ENCODE peak calls at places on chromosomes 4 and X, in nine cellular contexts. U is astrocyte; B is colonic mucosa; M is esophagus squamous epithelium; I is endothelial cell of umbilical vein; X is adrenal gland; V is thyroid gland; Y is CD8-positive, alpha-beta T cell; H is upper lobe of right lung. S is an unnamed sample.

GRCh38 chr4:137700751-137701150 is 168.5 kb upstream of the PCDH18 start:
- DNase-seq in U (no peak), B (no peak), M (no peak), I (no peak), X (peak; percentile 45), V (no peak), Y (no peak), H (no peak), S (no peak)

GRCh38 chr4:74897390-74897789 is 35.5 kb upstream of the PARM1 start:
- DNase-seq in U (no peak), B (no peak), M (no peak), I (no peak), X (no peak), V (no peak), Y (no peak), H (no peak), S (no peak)

GRCh38 chr4:99816611-99817309 is at the start of gene DAPP1:
- DNase-seq in U (no peak), B (peak; percentile 68), M (peak; percentile 63), I (no peak), X (peak; percentile 25), V (peak; percentile 10), Y (peak; percentile 57), H (peak; percentile 74), S (no peak)

GRCh38 chr4:17812801-17813200 is 2.0 kb downstream of the NCAPG start:
- DNase-seq in U (no peak), B (no peak), M (no peak), I (peak; percentile 50), X (no peak), V (no peak), Y (no peak), H (no peak), S (no peak)

GRCh38 chrX:39652336-39652735 is 445.4 kb downstream of the BCOR start:
- DNase-seq in U (no peak), B (peak; percentile 27), M (no peak), I (peak; percentile 1), X (peak; percentile 19), V (peak; percentile 12), Y (no peak), H (no peak), S (no peak)

GRCh38 chr4:40736910-40737309 is 12.8 kb upstream of the NSUN7 start:
- DNase-seq in U (peak; percentile 12), B (no peak), M (no peak), I (peak; percentile 30), X (no peak), V (no peak), Y (no peak), H (no peak), S (peak; percentile 57)

GRCh38 chr4:170868191-170868590 is 778.4 kb upstream of the AADAT start:
- DNase-seq in U (no peak), B (no peak), M (no peak), I (no peak), X (no peak), V (no peak), Y (no peak), H (no peak), S (no peak)

GRCh38 chr4:87042221-87042620 is 107.4 kb downstream of the AFF1 start:
- DNase-seq in U (no peak), B (no peak), M (no peak), I (no peak), X (no peak), V (no peak), Y (no peak), H (no peak), S (no peak)

GRCh38 chrX:49878128-49878833 is 1.0 kb upstream of the USP27X start:
- DNase-seq in U (no peak), B (no peak), M (no peak), I (no peak), X (peak; percentile 50), V (peak; percentile 8), Y (no peak), H (no peak), S (no peak)

GRCh38 chr4:101211146-101211553 is 136.2 kb downstream of the PPP3CA start:
- DNase-seq in U (peak; percentile 80), B (no peak), M (no peak), I (no peak), X (no peak), V (no peak), Y (no peak), H (no peak), S (peak; percentile 97)

GRCh38 chrX:150223176-150224015 is 139.7 kb upstream of the MAMLD1 start:
- DNase-seq in U (no peak), B (no peak), M (no peak), I (no peak), X (no peak), V (no peak), Y (no peak), H (no peak), S (no peak)

GRCh38 chrX:110143454-110144210 is 140.7 kb downstream of the TMEM164 start:
- DNase-seq in U (no peak), B (no peak), M (no peak), I (no peak), X (no peak), V (no peak), Y (no peak), H (no peak), S (no peak)

GRCh38 chr4:91222019-91222418 is 1081.7 kb upstream of the GRID2 start:
- DNase-seq in U (no peak), B (no peak), M (no peak), I (no peak), X (no peak), V (no peak), Y (no peak), H (no peak), S (no peak)

GRCh38 chrX:122504026-122504425 is 680.1 kb upstream of the GRIA3 start:
- DNase-seq in U (peak; percentile 52), B (no peak), M (no peak), I (no peak), X (no peak), V (no peak), Y (no peak), H (no peak), S (peak; percentile 64)

GRCh38 chr4:60201052-60201673 is 999.0 kb upstream of the ADGRL3 start:
- DNase-seq in U (peak; percentile 14), B (peak; percentile 44), M (no peak), I (peak; percentile 57), X (peak; percentile 24), V (peak; percentile 21), Y (no peak), H (no peak), S (peak; percentile 36)

GRCh38 chrX:3777416-3777815 is 64.0 kb upstream of the PRKX start:
- DNase-seq in U (no peak), B (no peak), M (no peak), I (no peak), X (no peak), V (no peak), Y (no peak), H (no peak), S (no peak)

GRCh38 chr4:23754688-23755087 is 135.2 kb downstream of the PPARGC1A start:
- DNase-seq in U (no peak), B (no peak), M (no peak), I (no peak), X (no peak), V (no peak), Y (no peak), H (no peak), S (no peak)

GRCh38 chrX:57121162-57121741 is at the start of gene SPIN2B:
- DNase-seq in U (peak; percentile 75), B (peak; percentile 79), M (peak; percentile 29), I (peak; percentile 85), X (peak; percentile 85), V (peak; percentile 81), Y (peak; percentile 60), H (peak; percentile 89), S (peak; percentile 38)
- H3K4me3 ChIP-seq in U (peak within 1 kb of the TSS; percentile 70), B (peak within 1 kb of the TSS; percentile 57), M (peak within 1 kb of the TSS; percentile 77), I (peak within 1 kb of the TSS; percentile 61), X (no peak within 1 kb of the TSS), V (peak within 1 kb of the TSS; percentile 37), Y (peak within 1 kb of the TSS; percentile 60), H (peak within 1 kb of the TSS; percentile 69), S (peak within 1 kb of the TSS; percentile 59)

GRCh38 chrX:65196758-65197371 is 220.6 kb upstream of the ZC4H2 start:
- DNase-seq in U (no peak), B (peak; percentile 87), M (no peak), I (no peak), X (peak; percentile 14), V (peak; percentile 4), Y (no peak), H (peak; percentile 64), S (no peak)
- TF ChIP-seq CTCF in U (no peak), B (peak; percentile 48), M (no peak), I (no peak), X (no peak), V (no peak), Y (no peak), H (no peak), S (peak; percentile 40)

DNA sequence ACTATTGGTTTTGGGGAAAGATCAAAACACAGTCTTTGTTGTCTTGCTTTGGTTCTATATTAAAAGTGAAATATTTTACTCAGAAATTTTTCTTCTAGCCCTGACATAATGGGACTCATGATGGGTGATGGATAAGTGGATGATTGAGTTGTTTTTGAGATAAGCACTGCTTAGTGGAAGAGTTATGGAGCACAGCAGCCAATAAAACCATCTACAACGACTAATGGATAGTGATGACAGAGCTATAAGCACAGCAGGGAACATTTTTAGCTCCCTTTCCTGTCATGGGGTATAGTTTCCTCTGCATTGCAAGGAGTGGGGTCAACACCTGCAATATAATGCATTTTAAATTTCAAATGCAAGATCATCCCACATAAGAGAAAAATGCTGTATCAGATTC is 812.4 kb downstream of the STPG2 start:
- DNase-seq in U (no peak), B (no peak), M (no peak), I (no peak), X (no peak), V (no peak), Y (no peak), H (no peak), S (no peak)
- H3K4me3 ChIP-seq in U (no peak overlapping the region), B (no peak overlapping the region), M (no peak overlapping the region), I (no peak overlapping the region), X (no peak overlapping the region), V (no peak overlapping the region), Y (no peak overlapping the region), H (no peak overlapping the region), S (no peak overlapping the region)

GRCh38 chr4:111941957-111942356 is 203.3 kb upstream of the FAM241A start:
- DNase-seq in U (no peak), B (no peak), M (no peak), I (no peak), X (no peak), V (no peak), Y (no peak), H (no peak), S (no peak)

GRCh38 chr4:111934294-111934693 is 211.0 kb upstream of the FAM241A start:
- DNase-seq in U (no peak), B (no peak), M (no peak), I (no peak), X (no peak), V (no peak), Y (no peak), H (no peak), S (no peak)

GRCh38 chr4:111933703-111934102 is 211.6 kb upstream of the FAM241A start:
- DNase-seq in U (no peak), B (no peak), M (no peak), I (no peak), X (no peak), V (no peak), Y (no peak), H (no peak), S (no peak)

DNA sequence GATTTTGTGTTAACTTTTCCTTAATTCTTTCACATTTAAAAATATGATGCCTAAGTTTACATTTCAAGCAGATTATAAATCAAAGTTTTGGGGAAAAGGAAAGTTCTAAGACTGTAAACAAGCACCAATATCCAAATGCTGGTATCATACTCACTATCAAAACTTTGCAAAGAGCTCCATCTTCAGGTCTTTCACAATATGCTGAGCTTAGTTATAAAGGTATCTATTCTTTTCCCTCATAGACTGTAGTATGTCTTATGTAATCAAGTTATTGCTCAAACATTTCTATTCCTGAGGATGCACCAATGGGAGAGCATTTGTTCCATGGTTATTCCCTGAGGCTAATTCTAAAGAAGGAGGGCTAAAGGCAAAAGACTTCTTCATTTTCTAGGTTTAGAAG is 207.9 kb upstream of the FAM241A start:
- DNase-seq in U (no peak), B (no peak), M (no peak), I (peak; percentile 10), X (no peak), V (no peak), Y (no peak), H (no peak), S (peak; percentile 14)
- TF ChIP-seq CTCF in U (peak; percentile 39), B (no peak), M (peak; percentile 17), I (no peak), X (no peak), V (no peak), Y (no peak), H (no peak), S (peak; percentile 55)

S was measured in LNCaP clone FGC.